ENCODE peak calls at places on chromosomes 4 and X, in four cellular contexts. I is upper lobe of left lung, C is fibroblast of mammary gland, G is sigmoid colon. O is an unnamed sample.

GRCh38 chr4:98671131-98671530 is 12.7 kb upstream of the TSPAN5 start:
- DNase-seq in C (no peak), I (no peak), G (no peak), O (no peak)

GRCh38 chrX:133005038-133005437 is 46.6 kb upstream of the HS6ST2 start:
- DNase-seq in C (peak), G (no peak), I (no peak), O (no peak)

GRCh38 chr4:10611673-10612072 is 72.9 kb downstream of the CLNK start:
- DNase-seq in C (peak), I (no peak), G (no peak), O (peak)

GRCh38 chr4:123102897-123103489 is 180.6 kb upstream of the NUDT6 start:
- DNase-seq in G (no peak), C (peak), I (no peak), O (peak)

GRCh38 chrX:22634081-22634480 is 361.4 kb downstream of the CBLL2 start:
- DNase-seq in C (peak), I (no peak), G (no peak), O (peak)

GRCh38 chrX:139113682-139114081 is 402.2 kb upstream of the FGF13 start:
- DNase-seq in C (peak), G (no peak), I (peak), O (no peak)

GRCh38 chr4:16916719-16917337 is 18.4 kb upstream of the LDB2 start:
- DNase-seq in G (no peak), I (peak), C (peak), O (peak)

GRCh38 chrX:38937400-38937799 is 136.1 kb downstream of the MID1IP1 start:
- DNase-seq in C (peak), I (no peak), G (no peak), O (no peak)

GRCh38 chr4:76539979-76540378 is 105.0 kb downstream of the SHROOM3 start:
- DNase-seq in I (no peak), G (no peak), C (no peak), O (no peak)

GRCh38 chr4:42122237-42122636 is 30.2 kb downstream of the BEND4 start:
- DNase-seq in G (no peak), C (no peak), I (no peak), O (no peak)

GRCh38 chr4:11218692-11219091 is 210.0 kb downstream of the HS3ST1 start:
- DNase-seq in C (no peak), G (no peak), I (no peak), O (no peak)

GRCh38 chr4:89788243-89789072 is 48.5 kb downstream of the SNCA start:
- DNase-seq in C (peak), I (no peak), G (peak), O (no peak)

GRCh38 chrX:11336201-11336600 is 43.0 kb downstream of the AMELX start:
- DNase-seq in C (no peak), G (no peak), I (no peak), O (no peak)

GRCh38 chrX:132497432-132497831 is 8.6 kb upstream of the MBNL3 start:
- DNase-seq in C (no peak), I (no peak), G (no peak), O (no peak)

GRCh38 chr4:1748465-1748995 is 27.2 kb downstream of the TACC3 start:
- DNase-seq in I (peak), C (peak), G (peak), O (peak)

GRCh38 chrX:68841251-68842049 is 12.6 kb downstream of the EFNB1 start:
- DNase-seq in C (no peak), G (no peak), I (no peak), O (no peak)

GRCh38 chr4:53235547-53235946 is 130.3 kb downstream of the SCFD2 start:
- DNase-seq in C (no peak), G (no peak), I (no peak), O (no peak)

GRCh38 chrX:44025611-44026010 is 52.4 kb upstream of the NDP start:
- DNase-seq in C (peak), I (no peak), G (no peak), O (peak)

GRCh38 chrX:105618393-105619101 is 203.8 kb upstream of the NRK start:
- DNase-seq in G (no peak), I (no peak), C (peak), O (no peak)

GRCh38 chr4:10303291-10303690 is 153.9 kb downstream of the ZNF518B start:
- DNase-seq in G (no peak), C (no peak), I (no peak), O (no peak)

GRCh38 chr4:91764085-91764484 is 539.7 kb upstream of the GRID2 start:
- DNase-seq in G (no peak), C (no peak), I (no peak), O (no peak)

GRCh38 chr4:87370071-87370470 is 20.9 kb downstream of the HSD17B11 start:
- DNase-seq in I (no peak), G (no peak), C (no peak), O (no peak)
- H3K4me3 ChIP-seq in I (no peak), G (no peak), C (no peak), O (no peak)

GRCh38 chr4:15034071-15034764 is 31.9 kb downstream of the CPEB2 start:
- DNase-seq in C (peak), G (no peak), I (no peak), O (peak)
- TF ChIP-seq CTCF in C (no peak), G (no peak), I (no peak), O (no peak)

GRCh38 chr4:94413085-94413685 is 38.6 kb upstream of the PDLIM5 start:
- DNase-seq in C (peak), I (no peak), G (no peak), O (peak)

GRCh38 chr4:94411296-94411695 is 40.4 kb upstream of the PDLIM5 start:
- DNase-seq in G (no peak), I (no peak), C (no peak), O (no peak)

GRCh38 chr4:94410678-94411206 is 41.0 kb upstream of the PDLIM5 start:
- DNase-seq in C (peak), I (peak), G (peak), O (peak)

GRCh38 chr4:94409947-94410346 is 41.8 kb upstream of the PDLIM5 start:
- DNase-seq in G (no peak), C (peak), I (no peak), O (peak)

GRCh38 chr4:94412019-94413017 is 39.4 kb upstream of the PDLIM5 start:
- DNase-seq in C (peak), I (no peak), G (no peak), O (peak)
- H3K4me3 ChIP-seq in C (no peak), I (no peak), G (no peak), O (peak)

GRCh38 chr4:41044165-41044564 is 170.2 kb downstream of the APBB2 start:
- DNase-seq in I (no peak), G (no peak), C (peak), O (no peak)
- TF ChIP-seq CTCF in I (no peak), G (no peak), C (no peak), O (peak)

GRCh38 chr4:95381843-95382580 is 166.8 kb downstream of the UNC5C start:
- DNase-seq in I (no peak), G (no peak), C (no peak), O (no peak)
- H3K4me3 ChIP-seq in I (no peak), G (no peak), C (no peak), O (no peak)

DNA sequence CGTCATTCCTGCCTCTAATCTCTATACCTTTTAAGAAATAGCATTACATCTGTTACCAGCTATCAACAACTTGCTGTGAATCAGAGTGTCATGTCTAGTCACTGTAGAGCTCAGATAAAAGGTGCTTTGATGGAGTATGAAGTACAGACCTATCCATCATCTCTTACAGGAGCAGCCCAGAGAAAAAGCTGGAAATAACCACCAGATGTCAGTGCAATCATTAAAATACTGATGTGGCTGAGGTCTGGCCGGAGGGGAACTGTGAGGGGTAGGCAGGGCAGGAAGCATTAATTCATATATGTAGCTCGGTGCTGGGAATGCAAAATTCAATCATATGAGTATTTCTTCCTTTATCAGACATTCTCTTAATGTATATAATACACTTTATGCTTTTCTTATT is 100.6 kb downstream of the AKAP4 start:
- DNase-seq in C (peak), G (no peak), I (no peak), O (peak)
- TF ChIP-seq CTCF in C (peak), G (no peak), I (no peak), O (peak)